ENCODE peak calls at places on chromosome 5, in five cellular contexts. G is nephron progenitor cell; J is mucosa of gallbladder; R is activated naive CD8-positive, alpha-beta T cell treated with anti-CD3 and anti-CD28 coated beads, Interleukin-2, amount 10 ng/mL, durations not matched to agents 7 days and 5 days; V is activated CD8-positive, alpha-beta memory T cell treated with anti-CD3 and anti-CD28 coated beads for 1 hour. D is an unnamed sample.

GRCh38 chr5:180441577-180441976 is 52.6 kb upstream of the CNOT6 start:
- DNase-seq in V (no peak), J (no peak), R (no peak), G (no peak), D (no peak)

GRCh38 chr5:34411470-34412346 is 244.4 kb upstream of the RAI14 start:
- DNase-seq in G (no peak), J (no peak), R (no peak), V (no peak), D (no peak)

GRCh38 chr5:19891658-19892057 is 96.3 kb downstream of the CDH18 start:
- DNase-seq in V (no peak), J (no peak), G (no peak), R (no peak), D (no peak)

GRCh38 chr5:135879591-135879990 is 16.1 kb downstream of the IL9 start:
- DNase-seq in R (no peak), J (no peak), V (no peak), G (no peak), D (no peak)

GRCh38 chr5:125559296-125559695 is 812.9 kb upstream of the ZNF608 start:
- DNase-seq in G (no peak), R (no peak), J (peak; percentile 38), V (no peak), D (no peak)

GRCh38 chr5:128579111-128579510 is 41.1 kb upstream of the FBN2 start:
- DNase-seq in J (no peak), V (no peak), G (no peak), R (no peak), D (no peak)

GRCh38 chr5:74631088-74631960 is 9.2 kb downstream of the ENC1 start:
- DNase-seq in R (no peak), G (no peak), J (no peak), V (no peak), D (no peak)

GRCh38 chr5:75524071-75524470 is 12.4 kb downstream of the POLK start:
- DNase-seq in G (no peak), V (no peak), R (no peak), J (no peak), D (no peak)

GRCh38 chr5:90293931-90294330 is 115.6 kb downstream of the CETN3 start:
- DNase-seq in G (no peak), R (no peak), J (no peak), V (no peak), D (no peak)

GRCh38 chr5:151078490-151079262 is 2.2 kb downstream of the TNIP1 start:
- DNase-seq in R (peak; percentile 60), V (no peak), G (no peak), J (no peak), D (no peak)

GRCh38 chr5:138469540-138470321 is 4.5 kb downstream of the EGR1 start:
- DNase-seq in J (no peak), G (no peak), V (peak; percentile 70), R (no peak), D (no peak)

GRCh38 chr5:82467006-82467561 is 188.9 kb upstream of the RPS23 start:
- DNase-seq in J (no peak), R (no peak), G (no peak), V (no peak), D (no peak)

GRCh38 chr5:134263801-134264200 is 37.9 kb upstream of the PPP2CA start:
- DNase-seq in G (no peak), R (no peak), V (no peak), J (no peak), D (no peak)

GRCh38 chr5:151569132-151570046 is 21.7 kb downstream of the FAT2 start:
- DNase-seq in G (no peak), J (no peak), R (no peak), V (no peak), D (no peak)